ENCODE peak calls at places on chromosomes 1 and 21, in ten cellular contexts. T is activated T-cell treated with anti-CD3 and anti-CD28 coated beads, Interleukin-2, amount 50 U/mL, for 24 hours; M is NCI-H526 treated with DMSO at 0.1 percent for 48 hours; B is ureter; W is hypothalamus; Y is HEK293T; D is NCI-H1105 treated with DMSO at 0.1 percent for 48 hours; N is hepatic stellate cell; F is KG1; I is upper lobe of right lung. U is an unnamed sample.

GRCh38 chr1:15577691-15578090 is 7.2 kb downstream of the AGMAT start:
- DNase-seq in T (peak), M (no peak), B (no peak), W (peak), Y (no peak), D (no peak), N (no peak), F (no peak), I (peak), U (peak)

GRCh38 chr1:4726620-4727341 is 72.4 kb downstream of the AJAP1 start:
- DNase-seq in T (no peak), M (no peak), B (no peak), W (no peak), Y (no peak), D (no peak), N (no peak), F (no peak), I (no peak), U (peak)

GRCh38 chr1:247452447-247453039 is 5.4 kb downstream of the OR2B11 start:
- DNase-seq in T (no peak), M (no peak), B (no peak), W (no peak), Y (no peak), D (no peak), N (no peak), F (no peak), I (no peak), U (no peak)

GRCh38 chr1:58664881-58665280 is 35.0 kb downstream of the MYSM1 start:
- DNase-seq in T (no peak), M (no peak), B (no peak), W (no peak), Y (no peak), D (no peak), N (no peak), F (no peak), I (no peak), U (no peak)

GRCh38 chr21:37207441-37208009 is 59.6 kb downstream of the VPS26C start:
- DNase-seq in T (no peak), M (peak), B (peak), W (no peak), Y (no peak), D (no peak), N (peak), F (peak), I (no peak), U (no peak)

GRCh38 chr1:47225430-47226100 is 6.5 kb downstream of the TAL1 start:
- DNase-seq in T (no peak), M (no peak), B (no peak), W (no peak), Y (no peak), D (peak), N (no peak), F (no peak), I (no peak), U (peak)

GRCh38 chr1:92399076-92399475 is 87.6 kb downstream of the GFI1 start:
- DNase-seq in T (no peak), M (no peak), B (no peak), W (no peak), Y (no peak), D (no peak), N (no peak), F (no peak), I (no peak), U (no peak)

GRCh38 chr1:150363426-150364230 is at the start of gene RPRD2:
- DNase-seq in T (peak), M (peak), B (peak), W (peak), Y (peak), D (peak), N (peak), F (peak), I (peak), U (peak)

GRCh38 chr1:230393722-230394121 is 32.4 kb downstream of the PGBD5 start:
- DNase-seq in T (no peak), M (no peak), B (no peak), W (no peak), Y (no peak), D (no peak), N (no peak), F (no peak), I (no peak), U (no peak)

GRCh38 chr21:33828083-33828482 is 87.5 kb downstream of the ATP5PO start:
- DNase-seq in T (no peak), M (no peak), B (no peak), W (no peak), Y (no peak), D (no peak), N (no peak), F (no peak), I (no peak), U (no peak)

GRCh38 chr1:44605904-44606615 is 68.2 kb downstream of the TMEM53 start:
- DNase-seq in T (no peak), M (peak), B (no peak), W (no peak), Y (no peak), D (no peak), N (no peak), F (no peak), I (no peak), U (no peak)

GRCh38 chr21:45517249-45518065 is 24.8 kb downstream of the SLC19A1 start:
- DNase-seq in T (no peak), M (no peak), B (no peak), W (no peak), Y (no peak), D (no peak), N (no peak), F (no peak), I (peak), U (no peak)

U was measured in iPS-NIHi11.